ENCODE peak calls at places on chromosomes 1 and 21, in five cellular contexts. E, J, Z, O and G are unnamed samples.

GRCh38 chr1:77876884-77877283 is 11.5 kb upstream of the NEXN start:
- DNase-seq in E (no peak), J (no peak), Z (no peak), O (no peak), G (peak; percentile 73)

GRCh38 chr1:205569411-205570172 is 62.2 kb downstream of the ELK4 start:
- DNase-seq in E (peak; percentile 46), J (peak; percentile 72), Z (peak; percentile 27), O (no peak), G (no peak)

GRCh38 chr1:21671915-21672314 is 2.8 kb upstream of the RAP1GAP start:
- DNase-seq in E (no peak), J (no peak), Z (no peak), O (no peak), G (no peak)

GRCh38 chr1:54274448-54274847 is 74.5 kb downstream of the MRPL37 start:
- DNase-seq in E (no peak), J (peak; percentile 76), Z (peak; percentile 45), O (no peak), G (no peak)

GRCh38 chr1:34925730-34926129 is 3.7 kb downstream of the DLGAP3 start:
- DNase-seq in E (no peak), J (no peak), Z (no peak), O (no peak), G (no peak)

GRCh38 chr1:179881642-179882252 is 338 bp upstream of the TOR1AIP1 start:
- DNase-seq in E (peak; percentile 92), J (peak; percentile 79), Z (peak; percentile 98), O (no peak), G (peak; percentile 96)

GRCh38 chr21:27515676-27516075 is 548.8 kb upstream of the ADAMTS5 start:
- DNase-seq in E (no peak), J (no peak), Z (no peak), O (no peak), G (peak; percentile 52)

GRCh38 chr1:21936366-21937031 is 611 bp downstream of the HSPG2 start:
- DNase-seq in E (no peak), J (no peak), Z (no peak), O (no peak), G (no peak)

GRCh38 chr1:2534775-2535387 is 4.8 kb upstream of the HES5 start:
- DNase-seq in E (no peak), J (peak; percentile 81), Z (no peak), O (no peak), G (peak; percentile 81)

GRCh38 chr1:209697082-209697481 is 7.6 kb upstream of the HSD11B1 start:
- DNase-seq in E (no peak), J (no peak), Z (no peak), O (no peak), G (no peak)

GRCh38 chr1:119547306-119547705 is 40.3 kb downstream of the HSD3B1 start:
- DNase-seq in E (no peak), J (no peak), Z (no peak), O (no peak), G (no peak)

GRCh38 chr1:24254783-24255182 is 64.4 kb upstream of the GRHL3 start:
- DNase-seq in E (no peak), J (no peak), Z (no peak), O (no peak), G (no peak)